ENCODE peak calls at places on chromosomes 16 and 17, in ten cellular contexts. B is heart right ventricle, U is left ventricle myocardium inferior, H is chondrocyte, O is cardiac muscle cell, W is A549, Q is neural progenitor cell, Z is GM12864, V is esophagus muscularis mucosa, S is lower leg skin. Y is an unnamed sample.

GRCh38 chr16:77784441-77785356 is 3.7 kb upstream of the VAT1L start:
- DNase-seq in B (no peak), U (no peak), H (no peak), O (no peak), W (no peak), Q (no peak), Z (no peak), V (no peak), S (no peak), Y (no peak)

GRCh38 chr17:69030145-69030544 is 30.6 kb downstream of the ABCA9 start:
- DNase-seq in B (no peak), U (no peak), H (no peak), O (no peak), W (no peak), Q (no peak), Z (no peak), V (no peak), S (no peak), Y (no peak)

GRCh38 chr17:80795737-80796136 is 195.9 kb upstream of the CHMP6 start:
- DNase-seq in B (peak), U (peak), H (no peak), O (peak), W (no peak), Q (no peak), Z (no peak), V (no peak), S (no peak), Y (no peak)

GRCh38 chr16:70571623-70572022 is 48.0 kb downstream of the SF3B3 start:
- DNase-seq in B (no peak), U (no peak), H (no peak), O (no peak), W (no peak), Q (no peak), Z (no peak), V (no peak), S (no peak), Y (no peak)

GRCh38 chr17:34816806-34817205 is 144.5 kb downstream of the CCT6B start:
- DNase-seq in B (no peak), U (no peak), H (no peak), O (no peak), W (no peak), Q (peak), Z (no peak), V (no peak), S (no peak), Y (no peak)

GRCh38 chr16:53207810-53208752 is 153.3 kb downstream of the CHD9 start:
- DNase-seq in B (no peak), U (no peak), H (no peak), O (peak), W (peak), Q (peak), Z (peak), V (no peak), S (peak), Y (peak)

GRCh38 chr16:89707695-89708094 is 6.2 kb upstream of the SPATA2L start:
- DNase-seq in B (no peak), U (no peak), H (no peak), O (no peak), W (no peak), Q (no peak), Z (no peak), V (no peak), S (no peak), Y (no peak)

GRCh38 chr16:13005836-13006235 is 104.4 kb downstream of the SHISA9 start:
- DNase-seq in B (no peak), U (no peak), H (no peak), O (no peak), W (peak), Q (no peak), Z (no peak), V (no peak), S (no peak), Y (no peak)

GRCh38 chr17:7685533-7686220 is 1.6 kb downstream of the TP53 start:
- DNase-seq in B (peak), U (peak), H (no peak), O (peak), W (peak), Q (peak), Z (peak), V (peak), S (peak), Y (no peak)

GRCh38 chr16:30183961-30184429 is 593 bp downstream of the CORO1A start:
- DNase-seq in B (peak), U (peak), H (no peak), O (no peak), W (no peak), Q (no peak), Z (no peak), V (no peak), S (no peak), Y (no peak)

GRCh38 chr17:66432996-66433556 is 130.7 kb downstream of the PRKCA start:
- DNase-seq in B (no peak), U (no peak), H (no peak), O (no peak), W (no peak), Q (no peak), Z (no peak), V (no peak), S (no peak), Y (no peak)

GRCh38 chr17:27414271-27414670 is 42.0 kb upstream of the KSR1 start:
- DNase-seq in B (no peak), U (no peak), H (no peak), O (no peak), W (no peak), Q (no peak), Z (no peak), V (no peak), S (no peak), Y (no peak)

GRCh38 chr17:7686221-7687071 is 844 bp downstream of the TP53 start:
- DNase-seq in B (peak), U (peak), H (no peak), O (peak), W (peak), Q (peak), Z (peak), V (peak), S (peak), Y (peak)

GRCh38 chr16:65845466-65846209 is 520.9 kb upstream of the CDH5 start:
- DNase-seq in B (no peak), U (no peak), H (no peak), O (no peak), W (no peak), Q (no peak), Z (no peak), V (no peak), S (no peak), Y (no peak)

GRCh38 chr17:64123114-64123513 is 6.8 kb downstream of the ERN1 start:
- DNase-seq in B (no peak), U (no peak), H (no peak), O (no peak), W (no peak), Q (no peak), Z (no peak), V (no peak), S (no peak), Y (no peak)

GRCh38 chr16:31695667-31696066 is 168.0 kb downstream of the AHSP start:
- DNase-seq in B (no peak), U (no peak), H (no peak), O (no peak), W (no peak), Q (no peak), Z (no peak), V (peak), S (no peak), Y (no peak)

GRCh38 chr17:82051776-82052637 is at the start of the genes GPS1 and RFNG:
- DNase-seq in B (peak), U (peak), H (no peak), O (peak), W (peak), Q (peak), Z (no peak), V (no peak), S (peak), Y (no peak)

GRCh38 chr17:22090263-22090935 is 398.1 kb downstream of the KCNJ18 start:
- DNase-seq in B (no peak), U (no peak), H (no peak), O (no peak), W (peak), Q (no peak), Z (no peak), V (no peak), S (no peak), Y (no peak)

GRCh38 chr16:78099372-78100161 is at the start of gene WWOX:
- DNase-seq in B (peak), U (peak), H (peak), O (peak), W (peak), Q (peak), Z (peak), V (peak), S (peak), Y (peak)

GRCh38 chr16:67663151-67663876 is 2.6 kb downstream of the PARD6A start:
- DNase-seq in B (peak), U (no peak), H (no peak), O (no peak), W (peak), Q (peak), Z (no peak), V (no peak), S (no peak), Y (no peak)

GRCh38 chr16:69323428-69323827 is 7.0 kb downstream of the PDF start:
- DNase-seq in B (no peak), U (no peak), H (peak), O (no peak), W (no peak), Q (no peak), Z (no peak), V (no peak), S (no peak), Y (no peak)

GRCh38 chr17:28726396-28726911 is 421 bp upstream of the TLCD1 start:
- DNase-seq in B (no peak), U (no peak), H (no peak), O (peak), W (peak), Q (peak), Z (no peak), V (no peak), S (peak), Y (no peak)

GRCh38 chr16:69316595-69317034 is 5.5 kb downstream of the VPS4A start:
- DNase-seq in B (no peak), U (no peak), H (peak), O (no peak), W (no peak), Q (no peak), Z (no peak), V (no peak), S (no peak), Y (no peak)

GRCh38 chr17:56777859-56778258 is 55.9 kb downstream of the C17orf67 start:
- DNase-seq in B (no peak), U (no peak), H (no peak), O (no peak), W (no peak), Q (no peak), Z (no peak), V (no peak), S (no peak), Y (no peak)

GRCh38 chr17:42438600-42439567 is 15.8 kb upstream of the CAVIN1 start:
- DNase-seq in B (no peak), U (no peak), H (no peak), O (no peak), W (no peak), Q (no peak), Z (no peak), V (no peak), S (no peak), Y (no peak)

GRCh38 chr17:1270210-1271019 is at the start of gene BHLHA9:
- DNase-seq in B (no peak), U (no peak), H (no peak), O (no peak), W (no peak), Q (no peak), Z (no peak), V (no peak), S (no peak), Y (no peak)

GRCh38 chr17:81727324-81728031 is 15.4 kb downstream of the SLC25A10 start:
- DNase-seq in B (no peak), U (no peak), H (no peak), O (no peak), W (no peak), Q (no peak), Z (no peak), V (no peak), S (no peak), Y (no peak)

GRCh38 chr17:55166506-55166905 is 98.3 kb upstream of the HLF start:
- DNase-seq in B (no peak), U (no peak), H (no peak), O (no peak), W (no peak), Q (no peak), Z (no peak), V (no peak), S (no peak), Y (no peak)

GRCh38 chr16:75579435-75579834 is 13.3 kb downstream of the GABARAPL2 start:
- DNase-seq in B (no peak), U (no peak), H (no peak), O (no peak), W (no peak), Q (no peak), Z (peak), V (no peak), S (no peak), Y (no peak)

DNA sequence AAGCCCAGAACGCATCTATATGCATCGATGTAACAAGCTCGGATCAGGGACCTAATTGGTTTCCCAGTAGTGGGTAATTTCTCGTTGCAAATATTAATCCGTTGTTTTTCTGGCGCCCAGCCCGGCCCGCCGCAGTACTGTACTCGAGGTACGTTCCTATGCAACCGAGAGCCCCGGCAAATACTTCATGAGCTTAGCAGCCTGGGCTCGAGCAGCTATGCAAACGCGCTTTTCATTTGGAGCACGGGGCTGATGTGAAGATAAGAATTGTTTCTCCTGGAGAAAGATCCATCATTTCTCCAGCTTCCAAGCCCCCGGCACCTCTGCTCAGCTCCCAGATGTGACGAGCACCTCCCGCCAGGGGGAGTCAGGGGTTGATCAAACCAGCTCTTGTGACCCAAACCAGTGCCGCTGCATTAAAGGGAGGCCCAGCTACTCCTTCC is 229.8 kb downstream of the KATNIP start:
- DNase-seq in B (no peak), U (no peak), H (no peak), O (peak), W (peak), Q (peak), Z (no peak), V (no peak), S (no peak), Y (no peak)
- TF ChIP-seq CTCF in B (peak), U (peak), H (peak), O (peak), W (no peak), Q (peak), Z (no peak), V (peak), S (no peak), Y (no peak)

DNA sequence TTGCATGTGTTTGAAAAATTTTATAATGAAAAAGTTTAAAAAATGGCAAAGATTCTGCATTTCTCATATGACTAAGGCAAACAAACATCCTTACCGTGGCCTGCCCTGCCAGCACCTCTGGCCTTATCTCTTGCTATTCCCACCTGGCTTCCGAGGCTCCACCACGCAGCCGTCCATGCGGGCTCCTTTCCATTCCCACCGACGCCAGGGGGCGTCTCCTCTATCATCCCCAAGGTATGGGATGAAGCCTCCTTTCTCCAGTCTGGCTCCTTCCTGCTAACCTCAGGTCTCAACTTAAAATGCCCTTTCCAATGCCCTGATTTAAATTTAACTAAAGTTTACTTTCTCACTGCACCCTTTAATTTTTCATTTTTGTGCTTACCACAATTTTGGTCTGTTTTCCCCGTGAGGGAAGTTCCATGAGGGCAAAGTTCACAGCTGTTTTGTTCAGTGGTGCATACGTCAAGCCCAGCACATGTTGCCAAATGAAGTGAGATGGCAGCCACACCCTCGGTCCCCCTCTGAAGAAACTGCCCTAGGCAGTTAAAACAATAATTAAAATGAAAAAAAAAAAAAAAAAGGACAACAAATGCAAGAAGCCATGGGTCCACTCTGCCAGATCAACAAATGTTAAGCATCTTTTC is 13.3 kb upstream of the SDK2 start:
- DNase-seq in B (peak), U (peak), H (no peak), O (peak), W (peak), Q (peak), Z (no peak), V (peak), S (no peak), Y (peak)
- TF ChIP-seq CTCF in B (peak), U (peak), H (peak), O (peak), W (peak), Q (peak), Z (peak), V (no peak), S (no peak), Y (peak)

DNA sequence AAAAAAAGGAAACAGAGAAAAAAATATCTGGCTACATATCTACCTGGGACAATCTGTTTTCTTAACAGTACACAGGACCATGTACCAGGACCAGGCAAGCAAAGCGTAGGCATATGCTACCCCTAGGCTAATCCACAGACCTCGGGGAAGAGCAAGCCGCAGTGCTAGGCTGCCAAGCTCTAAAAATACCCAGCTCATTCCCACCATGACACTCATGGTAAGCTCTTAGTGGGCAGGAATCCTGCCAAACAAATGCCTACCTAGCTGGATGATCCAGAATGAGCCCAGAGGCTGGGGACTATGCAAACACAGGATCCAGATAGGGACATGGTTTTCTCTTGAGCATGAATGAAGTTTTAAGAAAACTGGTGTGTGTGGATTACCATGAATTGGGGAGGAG is 95.6 kb downstream of the GRIN2A start:
- DNase-seq in B (no peak), U (peak), H (no peak), O (no peak), W (no peak), Q (no peak), Z (no peak), V (no peak), S (no peak), Y (no peak)
- TF ChIP-seq CTCF in B (no peak), U (no peak), H (no peak), O (no peak), W (no peak), Q (no peak), Z (no peak), V (no peak), S (no peak), Y (no peak)

GRCh38 chr17:44097110-44097810 is 26.2 kb downstream of the HDAC5 start:
- DNase-seq in B (peak), U (peak), H (no peak), O (no peak), W (peak), Q (no peak), Z (no peak), V (no peak), S (no peak), Y (no peak)
- TF ChIP-seq CTCF in B (no peak), U (no peak), H (no peak), O (no peak), W (no peak), Q (no peak), Z (no peak), V (no peak), S (no peak), Y (no peak)

GRCh38 chr16:87149051-87149450 is 168.1 kb downstream of the C16orf95 start:
- DNase-seq in B (no peak), U (no peak), H (peak), O (no peak), W (no peak), Q (no peak), Z (no peak), V (no peak), S (no peak), Y (no peak)

GRCh38 chr16:87145181-87146176 is 171.7 kb downstream of the C16orf95 start:
- DNase-seq in B (no peak), U (no peak), H (peak), O (no peak), W (peak), Q (no peak), Z (no peak), V (no peak), S (no peak), Y (no peak)

GRCh38 chr16:87143661-87144121 is 173.5 kb downstream of the C16orf95 start:
- DNase-seq in B (no peak), U (no peak), H (peak), O (no peak), W (no peak), Q (no peak), Z (no peak), V (no peak), S (no peak), Y (no peak)

GRCh38 chr16:87144232-87144631 is 173.0 kb downstream of the C16orf95 start:
- DNase-seq in B (no peak), U (no peak), H (peak), O (no peak), W (no peak), Q (no peak), Z (no peak), V (no peak), S (no peak), Y (no peak)

GRCh38 chr16:87146676-87147075 is 170.5 kb downstream of the C16orf95 start:
- DNase-seq in B (no peak), U (no peak), H (peak), O (peak), W (no peak), Q (no peak), Z (no peak), V (no peak), S (no peak), Y (no peak)
- TF ChIP-seq CTCF in B (no peak), U (no peak), H (no peak), O (no peak), W (no peak), Q (no peak), Z (no peak), V (no peak), S (no peak), Y (no peak)

Y was measured in epithelial cell of proximal tubule.